ENCODE peak calls at places on chromosomes 7 and 10, in eight cellular contexts. Y is tibial nerve, R is heart right ventricle, J is endothelial cell, I is LNCaP clone FGC, T is IMR-90, V is GM23338, C is hepatocyte. A is an unnamed sample.

GRCh38 chr10:28592953-28593352 is 60.0 kb downstream of the WAC start:
- DNase-seq in I (no peak), R (no peak), C (peak; percentile 26), Y (no peak), T (peak; percentile 88), J (no peak), V (no peak), A (no peak)

GRCh38 chr7:74462707-74463100 is 9.0 kb downstream of the GTF2IRD1 start:
- DNase-seq in R (no peak), T (no peak), C (peak; percentile 51), I (no peak), Y (no peak), V (no peak), J (no peak), A (no peak)

GRCh38 chr10:122469848-122470247 is 8.5 kb downstream of the HTRA1 start:
- DNase-seq in V (no peak), C (no peak), Y (no peak), J (no peak), I (no peak), R (no peak), T (no peak), A (no peak)

GRCh38 chr10:75410135-75410787 is 8.7 kb upstream of the ZNF503 start:
- DNase-seq in V (peak; percentile 51), J (no peak), T (no peak), I (no peak), R (peak; percentile 47), Y (no peak), C (no peak), A (no peak)

GRCh38 chr7:17530741-17531417 is 232.4 kb downstream of the AHR start:
- DNase-seq in T (peak; percentile 15), C (no peak), J (no peak), V (peak; percentile 62), I (no peak), Y (no peak), R (no peak), A (no peak)

GRCh38 chr10:102146971-102147428 is 5.2 kb upstream of the NOLC1 start:
- DNase-seq in C (no peak), Y (no peak), J (no peak), R (no peak), I (no peak), V (no peak), T (no peak), A (no peak)

GRCh38 chr7:24035653-24036414 is 248.2 kb upstream of the NPY start:
- DNase-seq in V (no peak), Y (no peak), R (no peak), J (no peak), T (no peak), C (no peak), I (no peak), A (no peak)

GRCh38 chr10:61941202-61941651 is 39.7 kb downstream of the ARID5B start:
- DNase-seq in T (no peak), Y (no peak), J (no peak), R (no peak), I (no peak), C (no peak), V (no peak), A (no peak)

GRCh38 chr10:28577506-28577905 is 44.6 kb downstream of the WAC start:
- DNase-seq in C (no peak), J (no peak), T (no peak), R (no peak), V (no peak), I (no peak), Y (no peak), A (no peak)

GRCh38 chr10:23694446-23694920 is 255.6 kb downstream of the OTUD1 start:
- DNase-seq in T (no peak), R (no peak), C (peak; percentile 32), V (peak; percentile 74), J (peak; percentile 36), Y (no peak), I (no peak), A (no peak)

GRCh38 chr7:121083138-121083789 is 94.8 kb downstream of the CPED1 start:
- DNase-seq in T (peak; percentile 84), C (no peak), V (no peak), J (no peak), R (no peak), Y (no peak), I (no peak), A (no peak)

GRCh38 chr7:32957326-32958045 is at the start of gene FKBP9:
- DNase-seq in T (peak; percentile 79), C (peak; percentile 94), R (peak; percentile 84), I (no peak), J (peak; percentile 82), V (peak; percentile 86), Y (peak; percentile 79), A (peak; percentile 93)

GRCh38 chr7:49245062-49245461 is 320.7 kb downstream of the CDC14C start:
- DNase-seq in C (no peak), I (no peak), T (no peak), V (peak; percentile 69), Y (no peak), J (no peak), R (no peak), A (no peak)

GRCh38 chr10:132684164-132684891 is 101.6 kb downstream of the NKX6-2 start:
- DNase-seq in V (no peak), R (no peak), C (no peak), T (peak; percentile 70), I (no peak), Y (no peak), J (no peak), A (peak; percentile 37)

GRCh38 chr7:19290936-19291335 is 145.7 kb upstream of the FERD3L start:
- DNase-seq in R (no peak), T (peak; percentile 3), C (no peak), J (no peak), V (no peak), I (no peak), Y (no peak), A (no peak)

GRCh38 chr7:155236386-155236785 is 61.3 kb upstream of the INSIG1 start:
- DNase-seq in R (no peak), V (no peak), T (no peak), J (no peak), Y (no peak), I (no peak), C (no peak), A (no peak)

GRCh38 chr10:76411719-76412435 is 980.5 kb downstream of the LRMDA start:
- DNase-seq in C (no peak), Y (peak; percentile 31), I (no peak), T (no peak), J (no peak), V (no peak), R (no peak), A (peak; percentile 55)

GRCh38 chr7:17856251-17856650 is 84.0 kb downstream of the SNX13 start:
- DNase-seq in C (no peak), J (no peak), R (no peak), T (no peak), I (no peak), V (no peak), Y (no peak), A (no peak)

GRCh38 chr7:136128050-136128449 is 150.9 kb upstream of the MTPN start:
- DNase-seq in V (no peak), J (no peak), Y (no peak), T (no peak), R (no peak), C (no peak), I (no peak), A (no peak)

GRCh38 chr7:106774768-106775551 is 90.1 kb upstream of the PIK3CG start:
- DNase-seq in V (peak; percentile 38), T (peak; percentile 27), J (no peak), Y (no peak), C (no peak), R (no peak), I (no peak), A (no peak)

GRCh38 chr7:47345754-47346377 is 236.0 kb downstream of the TNS3 start:
- DNase-seq in C (no peak), R (no peak), V (no peak), T (no peak), Y (no peak), I (no peak), J (no peak), A (no peak)

GRCh38 chr7:70833726-70834125 is 298.2 kb upstream of the GALNT17 start:
- DNase-seq in V (no peak), I (no peak), T (peak; percentile 69), Y (no peak), R (no peak), J (no peak), C (no peak), A (no peak)

DNA sequence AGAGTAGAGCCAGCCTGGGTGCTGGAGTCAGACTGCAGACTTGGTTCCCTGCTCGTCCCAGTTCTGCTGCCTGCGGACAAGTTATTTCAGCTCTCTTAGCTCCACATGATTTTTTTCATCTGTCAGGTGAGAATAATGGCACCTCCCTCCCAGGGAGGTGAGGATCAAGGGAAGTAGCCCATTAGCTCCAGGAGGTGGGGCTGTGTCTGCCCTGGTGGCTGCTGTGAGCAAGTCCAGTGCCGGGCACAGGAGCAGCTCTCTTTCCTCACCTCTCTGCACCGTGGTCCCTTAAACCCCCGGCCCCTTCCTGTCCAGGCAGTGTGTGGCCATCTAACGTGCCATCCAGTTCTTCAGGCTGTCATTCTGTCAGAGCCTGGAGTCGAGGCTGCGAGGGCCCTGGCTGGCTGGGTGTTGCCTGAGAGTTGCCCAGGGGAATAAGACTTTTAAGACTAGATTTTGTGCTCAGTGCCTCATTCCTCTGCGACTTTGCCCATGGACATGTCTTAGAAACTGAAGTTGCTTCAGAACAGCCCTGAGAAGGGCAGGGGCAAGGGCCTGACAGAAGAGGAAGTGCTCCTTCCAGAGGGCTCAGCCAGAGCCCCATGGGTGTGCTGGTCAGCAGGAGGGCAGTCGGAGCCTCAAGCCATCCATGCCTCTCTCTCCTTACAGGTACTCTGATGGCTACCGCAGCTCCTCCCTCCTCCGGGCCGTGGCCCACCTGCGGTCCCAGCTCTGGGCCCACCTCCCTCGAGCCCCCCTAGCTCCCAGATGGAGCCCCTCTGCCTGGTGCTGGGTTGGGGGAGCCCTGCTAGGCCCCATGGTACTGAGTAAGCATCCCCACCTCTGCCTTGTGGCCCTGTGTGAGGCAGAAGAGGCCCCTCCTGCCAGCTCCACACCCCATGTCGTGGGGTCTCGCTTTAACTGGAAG is 5.0 kb downstream of the ABCB8 start:
- DNase-seq in R (no peak), C (no peak), V (peak; percentile 67), T (no peak), Y (no peak), J (no peak), I (no peak), A (no peak)
- TF ChIP-seq CTCF in R (no peak), C (no peak), V (peak; percentile 34), T (peak; percentile 8), Y (no peak), J (no peak), I (no peak), A (no peak)

GRCh38 chr7:137909042-137909441 is 62.3 kb upstream of the DGKI start:
- DNase-seq in T (peak; percentile 31), V (no peak), J (no peak), R (peak; percentile 27), I (no peak), Y (peak; percentile 50), C (no peak), A (no peak)
- TF ChIP-seq CTCF in T (no peak), V (no peak), J (no peak), R (no peak), I (no peak), Y (no peak), C (no peak), A (no peak)

GRCh38 chr10:116690356-116691078 is 51.8 kb downstream of the HSPA12A start:
- DNase-seq in T (peak; percentile 28), R (peak; percentile 58), I (no peak), C (peak; percentile 40), Y (no peak), V (peak; percentile 69), J (peak; percentile 34), A (no peak)
- TF ChIP-seq CTCF in T (peak; percentile 23), R (no peak), I (no peak), C (peak; percentile 42), Y (peak; percentile 34), V (peak; percentile 61), J (no peak), A (no peak)

GRCh38 chr7:37234928-37235327 is 213.7 kb downstream of the ELMO1 start:
- DNase-seq in V (peak; percentile 70), T (no peak), R (no peak), I (peak; percentile 17), C (peak; percentile 47), Y (no peak), J (peak; percentile 10), A (no peak)
- TF ChIP-seq CTCF in V (peak; percentile 92), T (peak; percentile 28), R (peak; percentile 21), I (peak; percentile 86), C (peak; percentile 71), Y (peak; percentile 25), J (peak; percentile 41), A (peak; percentile 48)